ENCODE peak calls at places on chromosome 20, in six cellular contexts. Z, G, C, M, F and N are unnamed samples.

GRCh38 chr20:38094373-38094775 is 60.8 kb downstream of the RPRD1B start:
- DNase-seq in M (peak), C (peak), F (no peak), Z (peak), G (peak), N (no peak)

GRCh38 chr20:46955601-46956556 is 61.2 kb downstream of the EYA2 start:
- DNase-seq in G (no peak), Z (no peak), C (no peak), M (peak), F (no peak), N (no peak)

GRCh38 chr20:58017237-58017969 is 211.1 kb downstream of the ANKRD60 start:
- DNase-seq in C (no peak), M (peak), Z (peak), F (peak), G (peak), N (peak)

GRCh38 chr20:61760321-61761112 is 305.2 kb downstream of the TAF4 start:
- DNase-seq in M (no peak), C (peak), Z (no peak), F (no peak), G (no peak), N (no peak)

GRCh38 chr20:38969708-38970107 is 7.6 kb downstream of the DHX35 start:
- DNase-seq in M (no peak), C (no peak), F (no peak), G (no peak), Z (peak), N (no peak)

GRCh38 chr20:24790746-24791283 is 158.3 kb upstream of the CST7 start:
- DNase-seq in G (no peak), Z (no peak), M (no peak), C (no peak), F (no peak), N (no peak)

GRCh38 chr20:3242167-3242692 is 3.2 kb upstream of the SLC4A11 start:
- DNase-seq in G (no peak), C (no peak), Z (no peak), M (no peak), F (no peak), N (no peak)

GRCh38 chr20:36644713-36645109 is 1.3 kb downstream of the SLA2 start:
- DNase-seq in Z (no peak), F (no peak), G (no peak), M (no peak), C (no peak), N (no peak)

GRCh38 chr20:44810061-44810390 is 320 bp downstream of the RIMS4 start:
- DNase-seq in F (no peak), G (no peak), M (no peak), Z (no peak), C (peak), N (no peak)

GRCh38 chr20:44807684-44808056 is 2.7 kb downstream of the RIMS4 start:
- DNase-seq in G (no peak), C (no peak), F (no peak), Z (no peak), M (no peak), N (no peak)

GRCh38 chr20:44809380-44810060 is 826 bp downstream of the RIMS4 start:
- DNase-seq in M (no peak), G (no peak), F (no peak), C (no peak), Z (no peak), N (no peak)

GRCh38 chr20:44810391-44811149 is at the start of gene RIMS4:
- DNase-seq in F (no peak), M (no peak), C (no peak), G (no peak), Z (no peak), N (no peak)

DNA sequence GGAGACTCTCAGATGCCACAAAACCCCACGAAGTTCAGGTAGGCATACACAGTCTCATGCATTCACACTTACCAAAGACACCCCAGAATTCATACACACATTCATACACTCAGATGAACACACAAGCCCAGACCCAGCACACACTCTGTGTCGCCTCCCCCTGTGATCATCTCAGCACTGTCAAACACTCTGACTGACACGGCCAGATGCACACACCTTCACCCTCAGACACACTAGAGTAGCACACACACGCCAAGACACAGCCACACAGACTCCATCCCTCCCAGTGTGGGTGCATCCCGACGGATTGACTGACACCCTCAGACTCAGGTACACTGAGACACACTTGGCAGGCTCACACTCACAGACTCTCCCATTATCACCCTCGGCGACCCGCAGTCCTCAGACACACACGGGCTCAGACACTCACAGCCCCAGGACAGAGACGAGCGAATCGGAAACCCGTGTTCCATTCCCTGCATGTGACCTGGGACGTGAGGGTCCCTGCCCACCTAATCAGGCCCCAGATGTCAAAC is 872 bp upstream of the RIMS4 start:
- DNase-seq in G (no peak), M (no peak), Z (no peak), F (no peak), C (no peak), N (no peak)
- H3K4me3 ChIP-seq in G (no peak), M (no peak), Z (no peak), F (no peak), C (no peak), N (no peak)

GRCh38 chr20:64261138-64261537 is 5.6 kb downstream of the PCMTD2 start:
- DNase-seq in C (no peak), G (no peak), Z (peak), F (no peak), M (no peak), N (no peak)
- H3K4me3 ChIP-seq in C (no peak), G (no peak), Z (no peak), F (no peak), M (no peak), N (no peak)

DNA sequence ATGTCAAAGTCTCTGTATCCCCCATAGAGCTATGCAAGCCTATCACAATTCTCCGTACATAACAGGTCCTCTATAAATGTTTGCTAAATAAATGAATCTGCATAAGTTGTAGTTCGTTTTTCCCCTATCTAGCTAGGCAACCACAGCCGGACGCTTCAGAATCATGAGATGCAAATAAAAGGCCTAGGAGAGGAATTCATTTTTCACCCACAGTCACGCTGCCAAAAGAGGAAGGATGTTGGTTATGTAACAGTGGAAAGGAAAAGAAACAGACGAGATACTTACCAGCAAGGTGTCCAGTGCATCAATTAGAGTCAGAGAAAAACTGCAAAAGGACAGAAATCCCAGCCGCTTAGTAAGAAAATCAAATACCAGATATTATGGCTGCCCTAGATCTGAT is 2.4 kb downstream of the EDEM2 start:
- DNase-seq in Z (no peak), M (no peak), C (no peak), G (no peak), F (no peak), N (no peak)
- H3K4me3 ChIP-seq in Z (no peak), M (no peak), C (no peak), G (no peak), F (no peak), N (no peak)

DNA sequence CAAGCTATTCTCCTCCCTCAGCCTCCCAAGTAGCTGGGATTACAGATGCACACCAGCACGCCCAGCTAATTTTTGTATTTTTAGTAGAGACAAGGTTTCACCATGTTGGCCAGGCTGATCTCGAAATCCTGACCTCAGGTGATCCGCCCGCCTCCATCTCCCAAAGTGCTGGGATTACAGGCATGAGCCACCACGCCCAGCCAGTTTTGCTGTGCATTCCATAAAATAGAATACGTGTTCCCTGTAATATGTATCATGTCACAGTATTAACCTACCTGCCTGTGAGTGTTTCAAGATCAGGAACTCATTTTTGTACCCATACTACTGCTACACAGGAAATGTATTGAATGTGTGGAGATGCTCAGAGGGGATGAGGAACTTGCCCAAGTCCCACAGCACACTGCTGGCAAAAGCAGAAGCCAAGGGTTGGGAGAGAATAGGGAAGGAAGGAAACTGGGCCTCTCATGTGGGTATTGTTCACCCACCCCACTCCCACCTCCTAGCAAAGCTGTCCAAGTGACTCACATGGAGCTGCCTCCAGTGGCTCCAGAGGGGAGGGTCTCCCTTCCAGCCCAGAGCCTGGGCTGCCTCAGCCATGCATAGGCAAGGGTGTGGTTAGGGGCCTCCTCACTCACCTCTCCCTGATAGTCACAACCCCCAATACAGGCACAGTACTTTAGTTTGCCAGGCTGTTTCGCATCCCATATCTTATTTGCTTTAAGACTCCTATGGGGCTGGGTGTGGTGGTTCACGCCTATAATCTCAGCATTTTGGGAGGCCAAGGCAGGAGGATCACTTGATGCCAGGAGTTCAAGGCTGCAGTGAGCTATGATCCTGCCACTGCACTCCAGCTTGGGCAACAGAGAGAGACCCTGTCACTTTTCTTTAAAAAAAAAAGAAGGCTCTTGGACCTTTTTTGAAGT is 9.4 kb downstream of the HM13 start:
- DNase-seq in Z (no peak), C (peak), M (no peak), F (no peak), G (no peak), N (no peak)
- H3K4me3 ChIP-seq in Z (no peak), C (no peak), M (no peak), F (no peak), G (no peak), N (no peak)

GRCh38 chr20:34564810-34565209 is 6.3 kb downstream of the MAP1LC3A start:
- DNase-seq in Z (no peak), M (no peak), F (no peak), C (no peak), G (no peak), N (no peak)
- H3K4me3 ChIP-seq in Z (no peak), M (no peak), F (no peak), C (no peak), G (no peak), N (no peak)

GRCh38 chr20:39985276-39985675 is 703.8 kb downstream of the MAFB start:
- DNase-seq in F (no peak), Z (no peak), G (no peak), C (no peak), M (no peak), N (no peak)

GRCh38 chr20:39986231-39986904 is 702.7 kb downstream of the MAFB start:
- DNase-seq in M (no peak), G (no peak), Z (peak), F (peak), C (peak), N (peak)

GRCh38 chr20:39988991-39989390 is 700.0 kb downstream of the MAFB start:
- DNase-seq in G (no peak), C (no peak), F (no peak), M (no peak), Z (no peak), N (no peak)

GRCh38 chr20:39993737-39994136 is 695.3 kb downstream of the MAFB start:
- DNase-seq in F (no peak), M (no peak), Z (no peak), C (no peak), G (no peak), N (peak)

DNA sequence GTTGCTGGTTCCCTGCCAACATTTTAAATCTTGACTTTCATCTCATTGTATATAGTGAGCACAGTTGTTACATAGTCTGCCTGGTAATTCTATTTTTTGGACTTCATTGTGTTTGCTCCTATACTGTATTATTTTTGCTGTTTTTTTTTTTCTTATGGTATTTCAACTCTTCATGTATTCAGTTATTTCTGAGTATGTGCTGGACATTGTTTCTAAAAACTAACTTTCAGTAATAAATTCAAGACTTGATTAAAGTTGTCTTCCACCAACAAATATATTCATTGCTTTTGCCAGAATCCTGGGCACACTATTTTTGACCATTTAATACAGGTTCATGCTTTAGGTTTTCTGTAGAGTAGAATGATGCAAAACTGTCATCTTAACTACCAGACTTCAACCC is 698.3 kb downstream of the MAFB start:
- DNase-seq in M (no peak), G (no peak), Z (no peak), C (no peak), F (no peak), N (no peak)
- H3K4me3 ChIP-seq in M (no peak), G (no peak), Z (no peak), C (no peak), F (no peak), N (no peak)

GRCh38 chr20:17896247-17896723 is 72.3 kb downstream of the SNX5 start:
- DNase-seq in C (no peak), M (peak), F (no peak), G (no peak), Z (no peak), N (no peak)

GRCh38 chr20:17896771-17897369 is 71.7 kb downstream of the SNX5 start:
- DNase-seq in G (peak), M (no peak), F (no peak), C (no peak), Z (no peak), N (no peak)

GRCh38 chr20:17897566-17898307 is 70.9 kb downstream of the SNX5 start:
- DNase-seq in C (no peak), F (no peak), M (peak), G (no peak), Z (no peak), N (no peak)

GRCh38 chr20:17893480-17893879 is 75.1 kb downstream of the SNX5 start:
- DNase-seq in M (no peak), C (no peak), F (no peak), G (no peak), Z (no peak), N (no peak)

DNA sequence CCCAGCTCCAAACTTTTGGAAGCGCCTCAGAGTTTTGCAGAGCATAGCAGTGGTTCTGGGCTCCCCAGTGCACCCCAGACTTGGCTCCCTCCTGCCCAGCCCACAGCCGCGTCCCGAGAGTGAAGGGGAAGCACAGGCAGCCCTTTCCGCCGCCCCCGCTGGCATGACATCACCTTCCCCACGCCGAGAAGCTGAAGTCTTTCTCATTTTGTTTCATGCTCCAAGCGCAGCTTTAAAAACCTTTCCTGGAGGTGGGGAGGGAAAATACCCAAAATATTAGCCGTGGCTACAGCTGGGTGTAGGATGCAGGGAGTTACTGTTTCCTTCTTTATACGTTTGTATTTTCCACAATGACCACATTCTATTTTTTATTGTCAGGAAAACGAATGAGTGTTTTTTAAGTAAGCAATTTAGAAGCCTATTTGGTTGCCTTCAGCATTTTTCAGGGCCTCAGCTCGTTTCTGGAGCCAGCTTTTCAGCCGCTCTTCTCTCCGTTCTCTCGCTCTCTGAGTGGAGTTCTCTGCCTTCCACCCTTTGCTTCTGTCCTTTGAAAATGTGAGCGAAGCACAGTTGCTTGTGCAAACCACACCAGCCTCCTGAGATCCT is 72.8 kb downstream of the SNX5 start:
- DNase-seq in F (no peak), M (no peak), C (peak), Z (peak), G (no peak), N (no peak)
- H3K4me3 ChIP-seq in F (no peak), M (no peak), C (peak), Z (peak), G (no peak), N (no peak)

GRCh38 chr20:1946762-1947534 is 46.9 kb downstream of the PDYN start:
- DNase-seq in G (no peak), C (peak), Z (no peak), M (no peak), F (no peak), N (peak)
- H3K4me3 ChIP-seq in G (no peak), C (peak), Z (no peak), M (peak), F (peak), N (no peak)

GRCh38 chr20:50545123-50545522 is 34.9 kb downstream of the PTPN1 start:
- DNase-seq in C (no peak), M (no peak), F (no peak), G (no peak), Z (no peak), N (no peak)

GRCh38 chr20:50538276-50538675 is 28.1 kb downstream of the PTPN1 start:
- DNase-seq in M (no peak), G (no peak), C (no peak), Z (no peak), F (no peak), N (no peak)

GRCh38 chr20:50540620-50541605 is 30.7 kb downstream of the PTPN1 start:
- DNase-seq in F (peak), M (peak), Z (peak), G (no peak), C (no peak), N (no peak)

GRCh38 chr20:50543326-50543725 is 33.1 kb downstream of the PTPN1 start:
- DNase-seq in Z (no peak), F (no peak), G (no peak), M (no peak), C (no peak), N (no peak)

DNA sequence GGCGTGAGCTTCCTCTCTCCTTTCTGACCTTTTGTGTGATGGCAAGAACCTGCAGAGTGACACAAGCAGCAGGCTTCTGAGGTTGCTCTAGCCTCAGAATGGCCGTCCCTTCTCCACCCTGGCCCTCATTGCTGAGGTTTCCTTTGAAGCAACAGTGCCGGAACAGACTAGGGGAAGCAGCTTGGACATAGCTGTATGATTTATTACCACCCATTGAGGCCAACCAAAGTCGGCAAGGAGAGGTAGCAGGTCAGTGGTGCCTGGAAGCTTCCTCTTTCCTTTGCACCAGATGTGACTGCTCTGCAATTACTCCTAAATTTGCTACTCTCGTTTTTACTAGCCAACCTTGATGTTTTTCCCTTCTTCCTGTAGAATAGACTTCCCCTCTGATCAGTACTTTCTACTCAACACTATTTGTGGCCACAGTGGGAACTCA is 31.4 kb downstream of the PTPN1 start:
- DNase-seq in C (no peak), Z (no peak), F (no peak), M (no peak), G (no peak), N (no peak)
- H3K4me3 ChIP-seq in C (no peak), Z (no peak), F (no peak), M (no peak), G (no peak), N (no peak)